ENCODE peak calls at places on chromosomes 7 and 10, in six cellular contexts. E is tibial nerve, K is transverse colon, C is cardiac muscle cell, X is small intestine, Z is neural progenitor cell. Y is an unnamed sample.

GRCh38 chr7:82264752-82265305 is 178.7 kb downstream of the CACNA2D1 start:
- DNase-seq in X (no peak), E (no peak), C (no peak), Z (no peak), K (no peak), Y (no peak)

GRCh38 chr7:46759711-46760480 is 822.0 kb downstream of the TNS3 start:
- DNase-seq in C (no peak), Z (no peak), K (no peak), E (no peak), X (no peak), Y (no peak)

GRCh38 chr10:3654496-3654895 is 130.5 kb downstream of the KLF6 start:
- DNase-seq in C (no peak), K (no peak), X (no peak), Z (no peak), E (no peak), Y (no peak)

GRCh38 chr7:22779697-22780096 is 43.0 kb downstream of the TOMM7 start:
- DNase-seq in C (no peak), X (no peak), K (no peak), E (no peak), Z (no peak), Y (no peak)

GRCh38 chr7:132145466-132145865 is 430.8 kb downstream of the PLXNA4 start:
- DNase-seq in Z (peak; percentile 56), X (no peak), E (no peak), C (no peak), K (no peak), Y (peak; percentile 25)

GRCh38 chr7:4240813-4241612 is 441.1 kb upstream of the FOXK1 start:
- DNase-seq in K (no peak), X (no peak), Z (no peak), C (no peak), E (no peak), Y (no peak)

GRCh38 chr10:97882142-97883091 is 32.8 kb downstream of the GOLGA7B start:
- DNase-seq in E (no peak), X (peak; percentile 75), C (no peak), K (no peak), Z (no peak), Y (peak; percentile 22)

GRCh38 chr7:45075871-45076796 is 12.6 kb downstream of the NACAD start:
- DNase-seq in K (no peak), X (no peak), E (no peak), Z (no peak), C (no peak), Y (no peak)

GRCh38 chr7:94623820-94624219 is 32.1 kb downstream of the SGCE start:
- DNase-seq in E (no peak), K (no peak), Z (no peak), X (no peak), C (no peak), Y (no peak)

GRCh38 chr10:13074562-13075451 is 25.2 kb upstream of the OPTN start:
- DNase-seq in E (no peak), C (peak; percentile 83), X (peak; percentile 68), Z (peak; percentile 83), K (peak; percentile 67), Y (peak; percentile 78)

GRCh38 chr7:25830228-25830627 is 321.8 kb upstream of the NFE2L3 start:
- DNase-seq in E (no peak), X (no peak), Z (peak; percentile 20), C (no peak), K (no peak), Y (no peak)

GRCh38 chr10:100983868-100984669 is 3.2 kb downstream of the MRPL43 start:
- DNase-seq in K (no peak), E (no peak), Z (no peak), C (no peak), X (no peak), Y (no peak)

GRCh38 chr7:40836218-40836617 is 701.4 kb downstream of the SUGCT start:
- DNase-seq in Z (no peak), K (no peak), E (no peak), X (no peak), C (no peak), Y (no peak)

GRCh38 chr10:81724431-81724830 is 150.6 kb upstream of the NRG3 start:
- DNase-seq in E (no peak), Z (no peak), K (no peak), X (no peak), C (no peak), Y (no peak)

GRCh38 chr7:23971031-23971430 is 261.0 kb downstream of the STK31 start:
- DNase-seq in X (no peak), C (no peak), Z (no peak), K (no peak), E (no peak), Y (no peak)

GRCh38 chr10:17872191-17873091 is 63.3 kb downstream of the MRC1 start:
- DNase-seq in X (peak; percentile 48), Z (peak; percentile 26), C (no peak), K (peak; percentile 16), E (no peak), Y (no peak)

GRCh38 chr7:135361788-135362187 is 128.2 kb downstream of the STRA8 start:
- DNase-seq in Z (peak; percentile 13), X (no peak), K (no peak), E (no peak), C (peak; percentile 5), Y (no peak)

GRCh38 chr7:78607099-78607498 is 808.5 kb downstream of the PHTF2 start:
- DNase-seq in Z (peak; percentile 44), E (no peak), K (no peak), C (no peak), X (no peak), Y (peak; percentile 5)

GRCh38 chr7:156832195-156832877 is 60.6 kb downstream of the LMBR1 start:
- DNase-seq in K (no peak), C (no peak), E (no peak), X (no peak), Z (no peak), Y (no peak)
- H3K27ac ChIP-seq in K (no peak overlapping the region), C (no peak overlapping the region), E (no peak overlapping the region), X (no peak overlapping the region), Z (no peak overlapping the region), Y (no peak overlapping the region)

GRCh38 chr7:14598978-14599377 is 303.6 kb downstream of the DGKB start:
- DNase-seq in Z (no peak), K (no peak), C (no peak), X (no peak), E (no peak), Y (no peak)
- H3K4me3 ChIP-seq in Z (no peak overlapping the region), K (no peak overlapping the region), C (no peak overlapping the region), X (no peak overlapping the region), E (no peak overlapping the region), Y (no peak overlapping the region)

DNA sequence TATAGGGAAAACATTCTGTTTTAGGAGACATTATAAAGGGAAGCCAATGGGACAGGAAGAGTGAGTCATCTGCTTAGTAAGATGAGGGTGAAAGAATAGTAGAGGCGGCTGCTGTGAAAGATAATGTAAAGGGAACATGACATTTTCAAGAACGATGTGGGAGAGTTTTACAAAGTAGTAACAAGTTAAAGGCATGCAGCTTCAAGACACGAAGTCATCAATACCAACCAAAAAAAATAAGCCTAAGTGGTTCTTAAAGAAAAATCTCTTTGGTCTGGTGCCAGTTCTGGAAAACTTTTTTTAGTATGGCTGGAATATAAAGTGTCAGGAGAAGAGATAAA is 6.1 kb downstream of the GSTO1 start:
- DNase-seq in Z (no peak), X (no peak), K (no peak), E (no peak), C (no peak), Y (no peak)
- H3K4me1 ChIP-seq in Z (peaks cover 5% of the 10 kb centered on the region), X (peaks cover 6% of the 10 kb centered on the region), K (peaks cover 6% of the 10 kb centered on the region), E (peaks cover 23% of the 10 kb centered on the region), C (peaks cover 25% of the 10 kb centered on the region), Y (no peaks in the 10 kb centered on the region)

GRCh38 chr7:37281368-37282092 is 167.1 kb downstream of the ELMO1 start:
- DNase-seq in E (no peak), X (no peak), K (no peak), Z (no peak), C (no peak), Y (no peak)
- H3K27ac ChIP-seq in E (peak overlapping the region; percentile 83), X (no peak overlapping the region), K (no peak overlapping the region), Z (no peak overlapping the region), C (no peak overlapping the region), Y (no peak overlapping the region)

GRCh38 chr10:62373639-62373994 is 552 bp upstream of the ZNF365 start:
- DNase-seq in X (no peak), K (no peak), Z (no peak), C (no peak), E (no peak), Y (peak; percentile 31)

GRCh38 chr10:62376064-62377025 is 2.2 kb downstream of the ZNF365 start:
- DNase-seq in X (no peak), C (no peak), K (no peak), Z (no peak), E (no peak), Y (no peak)

GRCh38 chr10:62377026-62377415 is 2.9 kb downstream of the ZNF365 start:
- DNase-seq in C (no peak), E (no peak), X (no peak), Z (no peak), K (no peak), Y (no peak)

GRCh38 chr10:62373995-62374861 is at the start of gene ZNF365:
- DNase-seq in C (peak; percentile 67), E (no peak), K (no peak), Z (peak; percentile 84), X (no peak), Y (peak; percentile 40)

GRCh38 chr10:62374862-62375710 is 917 bp downstream of the ZNF365 start:
- DNase-seq in C (peak; percentile 5), E (no peak), X (no peak), K (no peak), Z (no peak), Y (no peak)
- H3K4me3 ChIP-seq in C (no peak overlapping the region), E (no peak overlapping the region), X (no peak overlapping the region), K (no peak overlapping the region), Z (peak overlapping the region; percentile 64), Y (peak overlapping the region; percentile 63)

GRCh38 chr10:79094412-79095175 is 25.8 kb downstream of the ZMIZ1 start:
- DNase-seq in E (no peak), K (no peak), C (no peak), Z (no peak), X (no peak), Y (no peak)

GRCh38 chr10:79095316-79095715 is 26.6 kb downstream of the ZMIZ1 start:
- DNase-seq in X (no peak), C (no peak), E (no peak), K (no peak), Z (no peak), Y (no peak)

GRCh38 chr10:79096514-79096913 is 27.7 kb downstream of the ZMIZ1 start:
- DNase-seq in Z (no peak), K (no peak), X (no peak), C (no peak), E (no peak), Y (no peak)

GRCh38 chr10:79092292-79092896 is 23.6 kb downstream of the ZMIZ1 start:
- DNase-seq in K (no peak), Z (no peak), C (no peak), E (no peak), X (no peak), Y (no peak)

GRCh38 chr10:79093658-79094411 is 25.1 kb downstream of the ZMIZ1 start:
- DNase-seq in E (peak; percentile 55), K (peak; percentile 89), X (peak; percentile 99), Z (no peak), C (no peak), Y (no peak)
- H3K4me1 ChIP-seq in E (peaks cover 65% of the 10 kb centered on the region), K (peaks cover 82% of the 10 kb centered on the region), X (peaks cover 16% of the 10 kb centered on the region), Z (peaks cover 12% of the 10 kb centered on the region), C (peaks cover 40% of the 10 kb centered on the region), Y (peaks cover 3% of the 10 kb centered on the region)

Y was measured in SJCRH30.